ENCODE peak calls at places on chromosome 1, in six cellular contexts. Y is psoas muscle, F is pancreas, U is adrenal gland, I is OCI-LY7, J is brain microvascular endothelial cell. M is an unnamed sample.

GRCh38 chr1:90386899-90387334 is 330.2 kb downstream of the BARHL2 start:
- DNase-seq in Y (no peak), F (no peak), U (no peak), I (no peak), J (no peak), M (no peak)

GRCh38 chr1:93629101-93630059 is 52.3 kb downstream of the BCAR3 start:
- DNase-seq in Y (no peak), F (no peak), U (peak), I (peak), J (peak), M (no peak)

GRCh38 chr1:215710340-215710971 is 143.4 kb downstream of the KCTD3 start:
- DNase-seq in Y (no peak), F (no peak), U (peak), I (peak), J (peak), M (no peak)

GRCh38 chr1:40944841-40945430 is 34.6 kb upstream of the CTPS1 start:
- DNase-seq in Y (no peak), F (no peak), U (peak), I (no peak), J (no peak), M (peak)

GRCh38 chr1:94622757-94623156 is 81.2 kb upstream of the F3 start:
- DNase-seq in Y (no peak), F (no peak), U (no peak), I (no peak), J (peak), M (no peak)

GRCh38 chr1:3999941-4000735 is 100.1 kb upstream of the C1orf174 start:
- DNase-seq in Y (no peak), F (no peak), U (no peak), I (no peak), J (no peak), M (no peak)

GRCh38 chr1:2214541-2215241 is 13.4 kb upstream of the SKI start:
- DNase-seq in Y (peak), F (peak), U (peak), I (no peak), J (no peak), M (peak)

GRCh38 chr1:41547781-41548560 is 63.5 kb upstream of the EDN2 start:
- DNase-seq in Y (no peak), F (peak), U (no peak), I (no peak), J (no peak), M (peak)

GRCh38 chr1:160361199-160361598 is 5.7 kb upstream of the NHLH1 start:
- DNase-seq in Y (no peak), F (no peak), U (no peak), I (no peak), J (no peak), M (no peak)

GRCh38 chr1:200042437-200043329 is 15.2 kb downstream of the NR5A2 start:
- DNase-seq in Y (no peak), F (peak), U (no peak), I (no peak), J (no peak), M (no peak)

GRCh38 chr1:244112046-244112445 is 61.0 kb downstream of the ZBTB18 start:
- DNase-seq in Y (no peak), F (no peak), U (no peak), I (no peak), J (no peak), M (no peak)

GRCh38 chr1:221840511-221841243 is 98.8 kb upstream of the DUSP10 start:
- DNase-seq in Y (peak), F (no peak), U (peak), I (no peak), J (no peak), M (no peak)

GRCh38 chr1:98315309-98315708 is 346.2 kb upstream of the SNX7 start:
- DNase-seq in Y (no peak), F (no peak), U (peak), I (no peak), J (peak), M (no peak)

GRCh38 chr1:8144318-8144717 is 118.2 kb upstream of the ERRFI1 start:
- DNase-seq in Y (no peak), F (no peak), U (no peak), I (no peak), J (no peak), M (no peak)

GRCh38 chr1:3604997-3605823 is 6.1 kb downstream of the MEGF6 start:
- DNase-seq in Y (no peak), F (no peak), U (no peak), I (no peak), J (no peak), M (no peak)

GRCh38 chr1:111990878-111991760 is 1.7 kb upstream of the KCND3 start:
- DNase-seq in Y (peak), F (peak), U (peak), I (peak), J (no peak), M (peak)

GRCh38 chr1:200741808-200742207 is 3.1 kb downstream of the CAMSAP2 start:
- DNase-seq in Y (no peak), F (no peak), U (no peak), I (peak), J (no peak), M (no peak)

GRCh38 chr1:78607334-78607927 is 12.8 kb upstream of the IFI44L start:
- DNase-seq in Y (no peak), F (no peak), U (no peak), I (peak), J (no peak), M (no peak)

GRCh38 chr1:228275435-228276342 is 67.8 kb downstream of the OBSCN start:
- DNase-seq in Y (peak), F (peak), U (peak), I (peak), J (peak), M (peak)

GRCh38 chr1:40709100-40709801 is 17.7 kb downstream of the NFYC start:
- DNase-seq in Y (peak), F (no peak), U (peak), I (peak), J (peak), M (peak)

GRCh38 chr1:42046772-42047552 is 106.2 kb upstream of the GUCA2B start:
- DNase-seq in Y (peak), F (no peak), U (peak), I (no peak), J (no peak), M (no peak)

GRCh38 chr1:215192306-215192705 is 109.8 kb downstream of the KCNK2 start:
- DNase-seq in Y (no peak), F (no peak), U (no peak), I (no peak), J (no peak), M (no peak)

GRCh38 chr1:1551524-1552262 is 11.3 kb upstream of the TMEM240 start:
- DNase-seq in Y (no peak), F (no peak), U (no peak), I (no peak), J (no peak), M (no peak)

GRCh38 chr1:14811573-14811972 is 213.1 kb downstream of the KAZN start:
- DNase-seq in Y (no peak), F (no peak), U (no peak), I (no peak), J (no peak), M (no peak)

GRCh38 chr1:68178821-68179490 is 53.4 kb downstream of the WLS start:
- DNase-seq in Y (no peak), F (no peak), U (no peak), I (no peak), J (peak), M (no peak)

GRCh38 chr1:62530516-62531154 is 66.7 kb upstream of the ANGPTL3 start:
- DNase-seq in Y (no peak), F (peak), U (peak), I (peak), J (peak), M (peak)

GRCh38 chr1:155651861-155652661 is 36.5 kb downstream of the YY1AP1 start:
- DNase-seq in Y (no peak), F (no peak), U (no peak), I (no peak), J (no peak), M (no peak)

GRCh38 chr1:8456991-8457390 is 139.1 kb downstream of the SLC45A1 start:
- DNase-seq in Y (no peak), F (no peak), U (no peak), I (no peak), J (no peak), M (no peak)

GRCh38 chr1:37034301-37035013 is at the start of gene GRIK3:
- DNase-seq in Y (no peak), F (peak), U (no peak), I (peak), J (no peak), M (no peak)

GRCh38 chr1:91804546-91805023 is 81.4 kb downstream of the TGFBR3 start:
- DNase-seq in Y (no peak), F (no peak), U (no peak), I (no peak), J (peak), M (no peak)

GRCh38 chr1:100860397-100860991 is 34.1 kb downstream of the EXTL2 start:
- DNase-seq in Y (no peak), F (no peak), U (no peak), I (no peak), J (peak), M (no peak)

GRCh38 chr1:1438531-1439381 is 3.3 kb downstream of the VWA1 start:
- DNase-seq in Y (no peak), F (peak), U (no peak), I (no peak), J (no peak), M (no peak)

GRCh38 chr1:156115514-156116374 is 1.2 kb downstream of the LMNA start:
- DNase-seq in Y (peak), F (peak), U (peak), I (no peak), J (peak), M (peak)

GRCh38 chr1:202848191-202848542 is 37.4 kb downstream of the PCAT6 start:
- DNase-seq in Y (no peak), F (no peak), U (no peak), I (peak), J (no peak), M (no peak)

GRCh38 chr1:71228727-71229371 is 148.0 kb upstream of the ZRANB2 start:
- DNase-seq in Y (no peak), F (no peak), U (no peak), I (no peak), J (no peak), M (no peak)

GRCh38 chr1:1758692-1759455 is 19.4 kb downstream of the NADK start:
- DNase-seq in Y (peak), F (peak), U (peak), I (no peak), J (no peak), M (peak)

GRCh38 chr1:201346337-201346939 is 31.0 kb downstream of the TNNT2 start:
- DNase-seq in Y (no peak), F (peak), U (peak), I (peak), J (peak), M (no peak)

GRCh38 chr1:185488673-185489311 is 171.7 kb upstream of the IVNS1ABP start:
- DNase-seq in Y (peak), F (peak), U (peak), I (no peak), J (no peak), M (no peak)

GRCh38 chr1:179955731-179956130 is 1.1 kb downstream of the CEP350 start:
- DNase-seq in Y (no peak), F (no peak), U (no peak), I (no peak), J (no peak), M (no peak)

GRCh38 chr1:179955318-179955638 is 668 bp downstream of the CEP350 start:
- DNase-seq in Y (no peak), F (no peak), U (no peak), I (no peak), J (no peak), M (no peak)

GRCh38 chr1:179953974-179954493 is 576 bp upstream of the CEP350 start:
- DNase-seq in Y (no peak), F (no peak), U (peak), I (peak), J (peak), M (peak)

GRCh38 chr1:179952181-179952580 is 2.4 kb upstream of the CEP350 start:
- DNase-seq in Y (no peak), F (no peak), U (no peak), I (no peak), J (no peak), M (no peak)

GRCh38 chr1:179954494-179955317 is at the start of gene CEP350:
- DNase-seq in Y (peak), F (peak), U (peak), I (peak), J (peak), M (peak)
- TF ChIP-seq CTCF in Y (no peak), F (no peak), U (no peak), I (peak), J (no peak), M (no peak)

DNA sequence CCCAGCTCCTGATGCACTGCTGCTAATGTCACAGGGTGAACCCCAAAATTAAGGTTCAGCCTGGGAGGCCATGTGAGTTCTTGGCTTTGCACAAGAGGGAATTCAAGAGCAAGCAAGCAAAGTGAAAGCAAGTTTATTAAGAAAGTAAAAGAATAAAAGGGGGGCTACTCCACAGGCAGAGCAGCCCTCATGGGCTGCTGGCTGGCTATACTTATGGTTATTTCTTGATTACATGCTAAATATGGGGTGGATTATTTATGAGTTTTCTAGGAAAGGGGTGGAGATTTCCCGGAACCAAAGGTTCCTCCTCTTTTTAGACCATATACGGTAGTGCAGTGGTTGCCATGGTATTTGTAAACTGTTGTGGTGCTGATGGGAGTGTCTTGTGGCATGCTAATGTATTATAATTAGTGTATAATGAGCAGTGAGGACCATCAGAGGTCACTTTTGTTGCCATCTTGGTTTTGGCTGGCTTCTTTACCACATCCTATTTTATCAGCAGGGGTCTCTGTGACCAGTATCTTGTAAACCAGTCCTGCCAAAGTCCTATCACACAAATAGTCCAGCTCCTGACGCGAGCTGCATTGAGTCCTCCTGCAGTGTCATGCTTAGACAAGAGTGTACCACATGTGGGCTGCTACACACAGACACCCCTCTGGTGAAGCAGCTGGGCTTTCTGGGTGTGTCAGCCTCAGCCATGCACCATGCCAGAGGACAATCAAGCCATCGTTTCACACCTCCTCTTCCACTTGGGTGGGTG is 46.4 kb upstream of the CSF1 start:
- DNase-seq in Y (no peak), F (no peak), U (no peak), I (no peak), J (no peak), M (no peak)
- H3K27ac ChIP-seq in Y (peak), F (no peak), U (no peak), I (no peak), J (no peak), M (peak)

DNA sequence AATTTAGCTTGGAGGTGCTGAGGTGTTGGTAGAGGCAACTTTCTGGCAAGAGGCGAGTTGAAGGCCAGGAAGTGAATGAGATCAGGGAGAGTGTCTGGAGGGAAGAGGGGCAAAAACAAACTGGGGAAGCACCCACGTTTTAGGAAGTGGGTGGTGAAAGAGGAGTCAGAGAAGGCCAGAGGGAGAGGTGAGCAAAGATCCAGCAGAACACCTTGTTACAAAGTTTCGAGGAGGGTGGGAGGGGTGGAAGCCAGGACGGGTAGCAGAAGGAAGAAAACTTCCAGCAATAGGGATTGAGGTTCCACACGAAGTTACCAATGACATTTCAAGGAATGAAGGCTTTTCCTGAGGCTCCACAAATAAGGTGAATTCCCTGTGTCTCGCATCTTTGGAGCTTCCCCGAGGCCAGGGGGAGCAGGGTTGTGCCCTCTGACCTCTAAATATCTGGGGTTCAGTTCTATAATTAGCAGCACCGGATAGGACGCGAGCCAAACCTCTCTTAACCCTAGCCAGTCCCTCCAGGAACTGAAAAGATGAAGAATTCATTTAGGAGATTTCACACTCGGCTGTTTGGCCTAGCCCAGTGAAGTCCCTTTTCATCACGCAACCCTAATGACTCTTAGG is 578 bp upstream of the SESN2 start:
- DNase-seq in Y (no peak), F (no peak), U (no peak), I (no peak), J (no peak), M (no peak)
- TF ChIP-seq CTCF in Y (no peak), F (no peak), U (no peak), I (no peak), J (no peak), M (no peak)

GRCh38 chr1:53947172-53947835 is 1.2 kb downstream of the LRRC42 start:
- DNase-seq in Y (no peak), F (no peak), U (no peak), I (no peak), J (no peak), M (no peak)
- H3K27ac ChIP-seq in Y (peak), F (no peak), U (peak), I (no peak), J (no peak), M (peak)

DNA sequence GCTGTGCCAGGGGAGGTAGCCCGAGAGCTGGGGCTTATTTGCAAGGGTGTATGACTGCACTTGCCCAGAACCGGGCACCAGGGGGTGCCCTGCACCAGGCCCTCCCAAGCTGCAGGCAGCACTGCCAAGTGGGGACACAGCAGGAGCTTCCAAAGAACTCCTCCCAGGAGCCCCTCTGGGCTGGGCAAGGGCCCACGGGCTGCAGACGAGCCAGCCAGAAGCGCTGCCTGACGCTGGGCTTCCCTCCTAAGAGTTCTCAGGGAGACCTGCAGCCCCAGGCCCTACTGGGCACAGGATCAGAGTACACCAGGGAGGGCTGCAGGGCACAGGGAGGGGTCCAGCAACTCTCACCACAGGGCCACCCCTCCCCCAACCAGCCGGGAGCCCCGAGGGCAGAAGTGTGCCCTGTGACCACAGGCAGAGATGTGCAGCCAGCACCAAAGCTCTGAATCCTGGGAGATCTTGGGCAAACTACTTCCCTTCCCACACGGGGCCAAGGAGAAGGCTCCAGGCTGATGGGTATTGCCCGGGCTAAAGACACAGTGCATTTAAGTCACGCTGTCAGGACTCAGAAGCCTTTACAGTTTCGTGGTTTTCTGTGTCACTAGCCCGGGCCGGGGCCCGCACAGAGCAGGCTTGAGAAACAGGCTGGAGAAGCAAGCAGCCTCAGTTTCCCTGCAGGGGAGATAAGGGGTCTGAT is 63.4 kb downstream of the KCNAB2 start:
- DNase-seq in Y (peak), F (peak), U (peak), I (peak), J (peak), M (no peak)
- TF ChIP-seq CTCF in Y (no peak), F (no peak), U (peak), I (peak), J (peak), M (no peak)

DNA sequence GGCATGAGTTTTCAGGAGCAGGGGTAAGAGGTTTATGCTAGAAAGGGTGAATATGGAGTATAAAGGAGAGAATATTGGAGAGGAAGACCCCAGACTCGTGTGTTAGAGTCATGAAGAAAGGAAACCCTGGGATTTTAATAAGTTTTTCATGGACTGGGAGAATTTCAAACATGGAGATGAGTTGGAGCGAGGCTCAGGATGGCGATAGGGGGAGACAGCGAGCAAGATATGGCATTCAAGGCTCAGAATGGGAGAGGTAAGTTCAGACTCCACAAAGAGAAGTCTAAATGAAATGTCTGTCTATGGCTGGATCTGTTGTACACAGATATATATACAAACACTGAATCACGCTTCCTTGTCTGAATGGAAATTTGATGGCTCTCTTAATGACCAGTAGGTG is 92.5 kb downstream of the LRRC40 start:
- DNase-seq in Y (no peak), F (no peak), U (no peak), I (no peak), J (no peak), M (no peak)
- H3K27ac ChIP-seq in Y (no peak), F (no peak), U (no peak), I (no peak), J (no peak), M (no peak)

GRCh38 chr1:154352245-154352580 is 26.9 kb downstream of the ATP8B2 start:
- DNase-seq in Y (no peak), F (no peak), U (no peak), I (no peak), J (no peak), M (no peak)

GRCh38 chr1:154351363-154352068 is 26.2 kb downstream of the ATP8B2 start:
- DNase-seq in Y (no peak), F (no peak), U (no peak), I (no peak), J (no peak), M (no peak)

GRCh38 chr1:154352581-154353459 is 27.5 kb downstream of the ATP8B2 start:
- DNase-seq in Y (peak), F (peak), U (peak), I (no peak), J (no peak), M (peak)

GRCh38 chr1:154353966-154354365 is 28.6 kb downstream of the ATP8B2 start:
- DNase-seq in Y (no peak), F (no peak), U (no peak), I (no peak), J (no peak), M (no peak)

DNA sequence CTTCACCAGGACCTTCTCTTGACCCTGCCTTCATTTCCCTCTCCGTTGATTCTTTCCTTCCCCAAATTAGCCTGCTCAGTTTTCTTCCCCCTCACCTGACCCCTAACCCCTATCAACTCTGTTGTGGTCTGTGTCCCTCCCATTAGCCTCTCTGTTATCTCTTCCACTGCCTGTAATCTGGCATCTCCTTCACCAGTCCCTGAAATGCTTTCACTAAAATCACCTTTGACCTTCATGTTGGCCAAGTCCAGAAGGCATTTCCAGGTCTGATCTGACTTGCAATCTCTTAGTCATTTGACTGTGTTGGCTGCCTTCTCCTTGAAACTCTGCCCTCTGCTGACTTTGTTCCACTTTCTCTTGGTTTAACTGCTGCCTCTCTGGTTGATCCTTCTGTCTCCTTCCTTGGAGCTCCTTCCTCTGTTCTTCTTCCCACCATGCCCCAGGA is 28.2 kb downstream of the ATP8B2 start:
- DNase-seq in Y (no peak), F (no peak), U (peak), I (peak), J (peak), M (no peak)
- TF ChIP-seq CTCF in Y (peak), F (no peak), U (peak), I (peak), J (peak), M (peak)